ENCODE peak calls at places on chromosome 15, in five cellular contexts. X, V, H, P and Y are unnamed samples.

GRCh38 chr15:28109626-28110415 is 10.7 kb upstream of the OCA2 start:
- DNase-seq in P (no peak), H (peak; percentile 47), X (no peak), V (no peak), Y (peak; percentile 78)

GRCh38 chr15:73700041-73700842 is 16.1 kb downstream of the CD276 start:
- DNase-seq in V (peak; percentile 83), X (peak; percentile 81), P (peak; percentile 75), H (peak; percentile 89), Y (peak; percentile 76)

GRCh38 chr15:78060232-78060631 is 17.3 kb downstream of the TBC1D2B start:
- DNase-seq in H (no peak), V (no peak), P (no peak), X (no peak), Y (no peak)

GRCh38 chr15:58469432-58470353 is 37.9 kb downstream of the LIPC start:
- DNase-seq in P (peak; percentile 97), X (peak; percentile 35), H (no peak), V (no peak), Y (peak; percentile 40)

GRCh38 chr15:84816694-84817460 is at the start of gene ALPK3:
- DNase-seq in P (no peak), V (no peak), H (peak; percentile 85), X (peak; percentile 65), Y (no peak)

GRCh38 chr15:68821190-68821897 is 649 bp upstream of the ANP32A start:
- DNase-seq in X (no peak), H (peak; percentile 61), P (no peak), V (no peak), Y (peak; percentile 88)

GRCh38 chr15:80915462-80915861 is 74.2 kb downstream of the MESD start:
- DNase-seq in X (no peak), P (no peak), H (no peak), V (no peak), Y (no peak)

GRCh38 chr15:62760506-62760905 is 282.0 kb upstream of the TPM1 start:
- DNase-seq in H (no peak), X (no peak), P (no peak), V (no peak), Y (no peak)

GRCh38 chr15:60000824-60001641 is 3.1 kb upstream of the FOXB1 start:
- DNase-seq in P (no peak), X (no peak), H (no peak), V (no peak), Y (no peak)

GRCh38 chr15:56973463-56973862 is 55.0 kb downstream of the TCF12 start:
- DNase-seq in X (no peak), V (no peak), P (no peak), H (no peak), Y (no peak)

GRCh38 chr15:70432924-70433500 is 330.3 kb downstream of the UACA start:
- DNase-seq in H (no peak), V (no peak), P (no peak), X (no peak), Y (peak; percentile 18)

GRCh38 chr15:55221090-55222011 is 24.6 kb upstream of the RSL24D1 start:
- DNase-seq in V (no peak), H (no peak), X (no peak), P (peak; percentile 96), Y (no peak)

GRCh38 chr15:62818691-62819090 is 223.9 kb upstream of the TPM1 start:
- DNase-seq in P (peak; percentile 23), V (no peak), X (no peak), H (no peak), Y (no peak)

GRCh38 chr15:34470091-34470490 is 32.5 kb upstream of the GOLGA8A start:
- DNase-seq in V (no peak), P (no peak), H (no peak), X (no peak), Y (no peak)

GRCh38 chr15:38863381-38863780 is 298.8 kb upstream of the RASGRP1 start:
- DNase-seq in V (no peak), X (no peak), H (no peak), P (no peak), Y (no peak)

GRCh38 chr15:34795267-34796081 is at the start of gene ACTC1:
- DNase-seq in V (peak; percentile 37), P (peak; percentile 52), X (peak; percentile 38), H (peak; percentile 72), Y (no peak)

GRCh38 chr15:62288361-62289017 is 123.4 kb upstream of the C2CD4B start:
- DNase-seq in P (no peak), V (no peak), X (no peak), H (no peak), Y (no peak)

GRCh38 chr15:96494530-96494929 is 164.0 kb downstream of the NR2F2 start:
- DNase-seq in H (no peak), P (no peak), V (no peak), X (no peak), Y (no peak)

GRCh38 chr15:73029003-73029527 is 23.2 kb upstream of the NEO1 start:
- DNase-seq in H (no peak), P (no peak), V (no peak), X (no peak), Y (no peak)

GRCh38 chr15:98904466-98905048 is 103.0 kb downstream of the PGPEP1L start:
- DNase-seq in V (no peak), H (peak; percentile 60), X (no peak), P (peak; percentile 75), Y (no peak)

GRCh38 chr15:89406756-89407650 is 72.4 kb upstream of the POLG start:
- DNase-seq in P (no peak), H (no peak), X (no peak), V (no peak), Y (no peak)

GRCh38 chr15:72230197-72231065 is 559 bp downstream of the PKM start:
- DNase-seq in H (peak; percentile 95), P (peak; percentile 91), V (peak; percentile 93), X (peak; percentile 76), Y (peak; percentile 85)

GRCh38 chr15:25178835-25179672 is 224.3 kb downstream of the SNRPN start:
- DNase-seq in V (peak; percentile 20), X (peak; percentile 1), P (no peak), H (no peak), Y (peak; percentile 6)

GRCh38 chr15:39698444-39699390 is 83.9 kb downstream of the FSIP1 start:
- DNase-seq in H (no peak), P (no peak), V (no peak), X (no peak), Y (no peak)

GRCh38 chr15:43185161-43186002 is at the start of gene CCNDBP1:
- DNase-seq in P (peak; percentile 61), V (peak; percentile 89), H (peak; percentile 94), X (peak; percentile 96), Y (peak; percentile 93)

GRCh38 chr15:80418892-80419537 is 14.8 kb downstream of the ARNT2 start:
- DNase-seq in V (no peak), P (peak; percentile 72), X (peak; percentile 35), H (no peak), Y (no peak)

GRCh38 chr15:70879386-70879785 is 12.8 kb downstream of the THAP10 start:
- DNase-seq in P (peak; percentile 93), V (no peak), X (no peak), H (no peak), Y (no peak)

GRCh38 chr15:44719293-44719999 is 8.1 kb downstream of the B2M start:
- DNase-seq in V (no peak), P (peak; percentile 69), H (no peak), X (no peak), Y (no peak)
- TF ChIP-seq POLR2A in V (no peak), P (no peak), H (no peak), X (no peak), Y (no peak)

DNA sequence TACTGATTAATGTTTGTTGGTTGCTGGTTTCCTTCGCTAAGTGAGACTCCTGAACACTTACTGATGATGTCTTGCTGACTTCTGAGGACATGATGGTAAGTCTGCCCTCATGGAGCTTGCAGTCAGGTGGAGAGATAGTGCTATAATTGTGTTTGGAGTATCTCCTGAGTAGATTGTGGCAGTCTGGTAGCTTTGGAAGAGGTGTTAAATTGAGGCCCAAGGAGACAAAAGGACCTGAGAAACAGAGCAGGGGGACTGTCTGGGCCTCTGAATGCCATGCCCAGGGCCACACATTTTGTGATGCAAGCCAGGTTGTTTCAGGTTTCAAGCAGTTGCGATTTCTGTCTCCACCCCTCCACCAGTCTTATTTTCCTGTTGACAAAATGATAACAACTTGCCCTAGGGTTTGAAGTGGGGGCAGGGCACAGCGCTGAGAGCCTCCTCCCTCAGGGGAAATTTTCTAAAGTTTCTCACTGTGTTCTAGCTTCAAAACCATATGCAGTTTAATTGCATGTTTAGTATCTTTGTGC is 16.7 kb downstream of the SMAD3 start:
- DNase-seq in P (no peak), H (no peak), X (peak; percentile 69), V (no peak), Y (no peak)
- TF ChIP-seq POLR2A in P (no peak), H (no peak), X (no peak), V (no peak), Y (no peak)

DNA sequence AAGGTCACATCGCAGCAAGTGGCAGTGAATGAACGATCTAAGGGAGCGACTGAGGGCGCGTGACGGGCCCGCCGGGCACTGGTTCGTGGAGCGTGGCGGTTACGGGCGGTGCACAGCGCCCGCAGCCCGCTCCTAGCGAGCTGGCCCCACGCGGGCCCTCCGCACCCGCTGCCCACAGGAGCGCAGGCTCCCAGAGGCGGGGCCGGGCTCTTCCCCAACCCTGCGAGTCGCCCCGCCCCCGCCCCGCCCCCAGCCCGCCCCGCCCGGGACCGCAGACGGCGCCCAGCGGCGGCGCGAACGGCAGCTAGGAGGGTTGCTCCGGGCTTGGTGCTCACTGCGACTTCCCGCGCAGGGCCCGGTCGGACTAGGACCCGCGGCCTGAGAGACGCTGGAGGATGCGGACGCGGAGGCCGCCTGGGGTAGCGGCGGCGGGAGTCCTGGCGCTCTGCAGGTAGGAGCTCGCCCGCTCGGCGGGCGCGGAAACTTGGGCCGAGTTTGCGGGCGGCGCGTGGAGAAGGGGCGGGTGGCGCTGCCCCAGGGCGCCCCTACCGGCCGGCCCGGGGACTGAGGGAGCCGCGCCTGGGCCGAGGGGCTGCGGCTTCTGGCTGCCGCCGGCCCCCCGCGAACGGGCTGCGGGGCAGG is at the start of gene C15orf39:
- DNase-seq in V (peak; percentile 86), H (peak; percentile 84), P (peak; percentile 52), X (peak; percentile 74), Y (peak; percentile 93)
- TF ChIP-seq POLR2A in V (peak; percentile 98), H (peak; percentile 91), P (peak; percentile 92), X (peak; percentile 92), Y (no peak)

GRCh38 chr15:101250931-101251829 is 668 bp downstream of the CHSY1 start:
- DNase-seq in V (peak; percentile 66), P (no peak), H (peak; percentile 76), X (peak; percentile 44), Y (no peak)
- TF ChIP-seq POLR2A in V (no peak), P (no peak), H (no peak), X (no peak), Y (no peak)

DNA sequence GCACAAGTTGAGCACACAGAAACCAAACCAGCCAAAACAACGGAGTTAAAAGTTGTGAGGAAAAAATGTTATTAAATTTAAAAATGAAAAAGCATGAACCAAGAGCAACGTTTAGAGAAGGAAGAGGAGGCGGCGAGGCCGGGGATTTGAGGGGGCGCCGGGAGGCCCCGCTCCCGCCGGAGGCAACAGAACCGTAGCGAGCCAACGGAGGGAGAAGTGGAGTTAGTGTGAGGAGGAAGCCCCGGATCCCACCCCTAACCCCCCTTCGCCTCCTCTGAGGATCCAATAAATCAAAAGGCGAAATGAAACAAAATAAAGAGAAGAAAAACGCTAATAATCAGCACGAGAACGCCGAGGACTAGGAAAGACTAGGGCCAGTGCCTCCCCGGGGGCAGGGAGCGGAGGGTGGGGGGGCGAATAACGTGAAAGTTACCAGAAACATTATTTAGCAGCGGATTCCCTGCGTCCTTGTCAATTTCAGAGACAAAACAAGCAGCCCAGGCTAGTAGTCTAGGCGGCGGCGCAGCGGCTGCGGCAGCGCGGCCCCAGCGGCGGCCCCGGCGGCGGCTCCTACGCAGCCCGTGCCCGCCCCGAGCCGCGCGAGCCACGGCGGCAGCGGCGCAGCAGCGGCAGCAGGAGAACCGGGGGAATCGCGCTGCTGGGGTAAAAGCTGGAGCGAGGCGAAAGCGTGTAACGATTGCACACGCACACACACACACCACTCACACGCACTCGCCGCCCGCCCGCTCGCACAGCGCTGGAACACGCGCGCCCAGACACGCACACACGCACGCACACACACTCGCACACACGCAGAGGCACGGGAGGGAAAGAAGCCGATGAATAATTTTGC is 1.7 kb downstream of the MEIS2 start:
- DNase-seq in H (peak; percentile 76), V (peak; percentile 74), X (peak; percentile 44), P (peak; percentile 35), Y (peak; percentile 85)
- TF ChIP-seq POLR2A in H (no peak), V (no peak), X (no peak), P (no peak), Y (no peak)